ENCODE peak calls at places on chromosomes 13 and 19, in ten cellular contexts. J, S, C, Q, I, L, N, O, P and W are unnamed samples.

GRCh38 chr19:10818306-10819123 is 17.5 kb downstream of the TMED1 start:
- DNase-seq in J (no peak), S (no peak), C (no peak), Q (no peak), I (no peak), L (no peak), N (no peak), O (no peak), P (no peak), W (no peak)

GRCh38 chr19:35742121-35742724 is at the start of gene IGFLR1:
- DNase-seq in J (peak), S (peak), C (no peak), Q (no peak), I (peak), L (no peak), N (no peak), O (no peak), P (no peak), W (no peak)

GRCh38 chr13:110229905-110230563 is 76.9 kb downstream of the COL4A1 start:
- DNase-seq in J (no peak), S (no peak), C (no peak), Q (no peak), I (no peak), L (no peak), N (no peak), O (peak), P (no peak), W (no peak)

GRCh38 chr19:38945562-38946228 is 15.0 kb downstream of the MRPS12 start:
- DNase-seq in J (no peak), S (no peak), C (no peak), Q (no peak), I (no peak), L (no peak), N (no peak), O (no peak), P (no peak), W (no peak)

GRCh38 chr13:49814551-49815270 is 22.2 kb upstream of the KPNA3 start:
- DNase-seq in J (no peak), S (no peak), C (no peak), Q (no peak), I (no peak), L (no peak), N (no peak), O (no peak), P (no peak), W (no peak)

GRCh38 chr19:5269926-5270325 is 70.7 kb downstream of the PTPRS start:
- DNase-seq in J (no peak), S (no peak), C (no peak), Q (no peak), I (no peak), L (no peak), N (no peak), O (no peak), P (no peak), W (no peak)

GRCh38 chr19:48329167-48329891 is 4.0 kb downstream of the EMP3 start:
- DNase-seq in J (peak), S (no peak), C (no peak), Q (no peak), I (peak), L (peak), N (no peak), O (no peak), P (peak), W (no peak)

GRCh38 chr13:55160911-55161310 is 1979.8 kb upstream of the PRR20A start:
- DNase-seq in J (no peak), S (no peak), C (no peak), Q (no peak), I (no peak), L (no peak), N (no peak), O (no peak), P (no peak), W (no peak)

GRCh38 chr13:30234763-30235162 is 72.6 kb downstream of the KATNAL1 start:
- DNase-seq in J (no peak), S (no peak), C (no peak), Q (no peak), I (no peak), L (peak), N (no peak), O (no peak), P (no peak), W (no peak)

GRCh38 chr19:2087621-2088100 is 8.5 kb downstream of the MOB3A start:
- DNase-seq in J (no peak), S (peak), C (no peak), Q (no peak), I (peak), L (no peak), N (no peak), O (no peak), P (no peak), W (no peak)

GRCh38 chr19:29943615-29944014 is 1.6 kb downstream of the URI1 start:
- DNase-seq in J (no peak), S (no peak), C (no peak), Q (no peak), I (no peak), L (no peak), N (no peak), O (no peak), P (no peak), W (no peak)

GRCh38 chr13:34155931-34156607 is 338.1 kb downstream of the RFC3 start:
- DNase-seq in J (no peak), S (no peak), C (no peak), Q (no peak), I (no peak), L (peak), N (peak), O (no peak), P (peak), W (no peak)

GRCh38 chr13:63393112-63393511 is 1977.5 kb upstream of the PCDH20 start:
- DNase-seq in J (no peak), S (no peak), C (no peak), Q (no peak), I (no peak), L (no peak), N (no peak), O (no peak), P (no peak), W (no peak)

GRCh38 chr19:42532881-42533280 is 4.6 kb upstream of the CEACAM1 start:
- DNase-seq in J (no peak), S (no peak), C (no peak), Q (no peak), I (no peak), L (no peak), N (no peak), O (no peak), P (no peak), W (no peak)

GRCh38 chr19:39372047-39372802 is 18.7 kb downstream of the PAF1 start:
- DNase-seq in J (no peak), S (no peak), C (peak), Q (peak), I (no peak), L (peak), N (peak), O (peak), P (peak), W (peak)

GRCh38 chr19:10021863-10022262 is 8.6 kb downstream of the RDH8 start:
- DNase-seq in J (no peak), S (no peak), C (no peak), Q (no peak), I (no peak), L (no peak), N (no peak), O (no peak), P (no peak), W (no peak)

GRCh38 chr13:40776681-40777165 is 5.7 kb upstream of the MRPS31 start:
- DNase-seq in J (peak), S (peak), C (no peak), Q (no peak), I (peak), L (peak), N (no peak), O (no peak), P (peak), W (no peak)

GRCh38 chr19:48480151-48480475 is 10.9 kb downstream of the CYTH2 start:
- DNase-seq in J (peak), S (no peak), C (peak), Q (peak), I (no peak), L (peak), N (no peak), O (peak), P (no peak), W (peak)

GRCh38 chr19:28318469-28319179 is 894.3 kb downstream of the UQCRFS1 start:
- DNase-seq in J (no peak), S (no peak), C (no peak), Q (no peak), I (no peak), L (no peak), N (no peak), O (no peak), P (no peak), W (no peak)

GRCh38 chr19:39926170-39926755 is 8.2 kb downstream of the FCGBP start:
- DNase-seq in J (no peak), S (no peak), C (no peak), Q (no peak), I (no peak), L (no peak), N (no peak), O (no peak), P (no peak), W (no peak)

GRCh38 chr13:33610471-33611015 is 207.4 kb upstream of the RFC3 start:
- DNase-seq in J (peak), S (no peak), C (peak), Q (no peak), I (no peak), L (peak), N (no peak), O (peak), P (no peak), W (peak)

GRCh38 chr13:75666646-75667351 is 30.7 kb downstream of the LMO7 start:
- DNase-seq in J (no peak), S (no peak), C (no peak), Q (no peak), I (no peak), L (peak), N (no peak), O (no peak), P (peak), W (no peak)

GRCh38 chr13:31399690-31400089 is 199.9 kb downstream of the B3GLCT start:
- DNase-seq in J (no peak), S (no peak), C (no peak), Q (no peak), I (no peak), L (no peak), N (no peak), O (no peak), P (no peak), W (no peak)
- TF ChIP-seq CTCF in J (no peak), S (no peak), C (no peak), Q (no peak), I (no peak), L (no peak), N (no peak), O (no peak), P (no peak), W (no peak)

GRCh38 chr19:23851966-23852365 is 62.7 kb upstream of the ZNF726 start:
- DNase-seq in J (no peak), S (no peak), C (no peak), Q (no peak), I (no peak), L (no peak), N (no peak), O (no peak), P (no peak), W (no peak)

GRCh38 chr19:23855676-23856075 is 59.0 kb upstream of the ZNF726 start:
- DNase-seq in J (no peak), S (no peak), C (no peak), Q (no peak), I (peak), L (no peak), N (no peak), O (no peak), P (no peak), W (no peak)
- TF ChIP-seq CTCF in J (no peak), S (no peak), C (no peak), Q (no peak), I (peak), L (no peak), N (no peak), O (no peak), P (no peak), W (no peak)

GRCh38 chr19:998064-998463 is 2.2 kb upstream of the GRIN3B start:
- DNase-seq in J (no peak), S (no peak), C (no peak), Q (no peak), I (no peak), L (no peak), N (no peak), O (no peak), P (no peak), W (no peak)
- TF ChIP-seq CTCF in J (no peak), S (no peak), C (no peak), Q (no peak), I (no peak), L (no peak), N (no peak), O (no peak), P (no peak), W (no peak)

DNA sequence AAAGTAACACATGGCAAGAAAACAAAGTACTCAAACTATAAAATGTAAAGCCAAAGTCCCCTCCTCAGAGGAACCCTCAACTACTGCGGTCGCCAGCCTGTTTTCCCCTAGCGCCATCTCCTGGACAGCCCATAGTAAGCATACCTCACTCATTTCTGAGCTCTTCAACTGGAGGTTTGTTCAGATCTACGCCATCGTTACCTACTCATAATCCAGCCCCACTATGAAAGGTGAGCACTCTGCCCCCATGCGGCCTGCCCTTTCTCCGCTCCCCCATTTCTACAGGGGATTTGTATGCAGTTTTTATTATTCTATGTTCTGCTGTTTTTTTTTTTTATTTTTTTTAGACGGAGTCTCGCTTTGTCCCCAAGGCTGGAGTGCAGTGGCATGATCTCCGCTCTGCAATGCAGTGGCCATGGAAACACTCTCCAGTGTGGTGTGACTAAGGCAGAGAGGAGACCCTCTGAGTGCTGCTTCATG is 26.2 kb downstream of the OPA3 start:
- DNase-seq in J (peak), S (peak), C (peak), Q (no peak), I (peak), L (peak), N (no peak), O (no peak), P (no peak), W (no peak)
- TF ChIP-seq CTCF in J (peak), S (peak), C (peak), Q (peak), I (peak), L (peak), N (peak), O (peak), P (peak), W (peak)

GRCh38 chr13:99978781-99979452 is 2.7 kb upstream of the ZIC2 start:
- DNase-seq in J (no peak), S (no peak), C (no peak), Q (no peak), I (no peak), L (peak), N (no peak), O (no peak), P (no peak), W (no peak)
- TF ChIP-seq CTCF in J (no peak), S (no peak), C (no peak), Q (no peak), I (no peak), L (peak), N (no peak), O (no peak), P (no peak), W (no peak)

DNA sequence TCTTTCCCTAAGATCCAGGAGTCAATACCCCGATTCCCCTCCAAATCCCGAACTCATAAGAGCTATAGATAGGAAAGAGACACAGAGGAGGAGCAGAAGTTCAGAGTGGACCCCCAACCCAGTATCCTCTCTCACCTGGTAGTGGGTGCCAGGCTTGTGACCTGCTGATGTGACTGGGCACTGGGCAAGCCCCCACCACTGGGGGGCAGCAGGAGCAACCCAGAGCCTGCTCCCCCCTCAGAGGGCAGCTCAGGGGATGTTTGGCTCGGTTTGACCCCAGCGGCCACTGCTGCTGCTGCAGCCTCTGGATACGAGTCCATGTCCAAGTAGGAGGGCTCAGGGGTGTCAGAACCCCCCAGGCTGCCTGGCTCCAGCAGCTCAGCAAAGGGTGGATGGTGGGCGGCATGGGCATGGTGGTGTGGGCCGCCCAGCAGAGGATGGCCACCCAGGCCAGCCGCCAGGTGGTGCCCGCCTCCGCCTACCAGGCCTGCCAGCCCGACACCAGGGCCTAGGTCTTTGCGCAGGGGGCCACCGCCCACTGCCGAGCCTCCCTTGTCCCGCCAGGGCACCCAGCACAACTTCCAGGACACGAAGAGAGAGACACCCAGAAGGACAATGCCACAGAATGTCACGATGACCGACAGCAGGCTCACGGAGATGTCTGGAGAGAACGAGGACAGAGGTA is 7.4 kb downstream of the SYT3 start:
- DNase-seq in J (no peak), S (no peak), C (no peak), Q (no peak), I (no peak), L (no peak), N (no peak), O (no peak), P (no peak), W (no peak)
- TF ChIP-seq CTCF in J (no peak), S (peak), C (no peak), Q (no peak), I (peak), L (no peak), N (no peak), O (no peak), P (no peak), W (no peak)

GRCh38 chr19:54422136-54422535 is 6.9 kb downstream of the TTYH1 start:
- DNase-seq in J (no peak), S (no peak), C (no peak), Q (no peak), I (no peak), L (no peak), N (no peak), O (no peak), P (no peak), W (no peak)
- TF ChIP-seq CTCF in J (no peak), S (no peak), C (no peak), Q (no peak), I (no peak), L (no peak), N (no peak), O (no peak), P (no peak), W (no peak)

GRCh38 chr13:71320452-71320851 is 546.6 kb downstream of the DACH1 start:
- DNase-seq in J (no peak), S (peak), C (no peak), Q (no peak), I (peak), L (peak), N (no peak), O (no peak), P (no peak), W (no peak)
- TF ChIP-seq CTCF in J (no peak), S (peak), C (peak), Q (peak), I (peak), L (peak), N (peak), O (no peak), P (peak), W (no peak)

GRCh38 chr13:100987993-100988392 is 313.4 kb upstream of the TMTC4 start:
- DNase-seq in J (no peak), S (no peak), C (no peak), Q (no peak), I (no peak), L (peak), N (no peak), O (no peak), P (no peak), W (no peak)
- TF ChIP-seq CTCF in J (no peak), S (no peak), C (no peak), Q (no peak), I (no peak), L (peak), N (peak), O (no peak), P (peak), W (no peak)